ENCODE peak calls at places on chromosomes 16 and 17, in five cellular contexts. U, L, E, R and N are unnamed samples.

GRCh38 chr16:89315791-89316581 is 98.5 kb downstream of the ZNF778 start:
- DNase-seq in R (peak; percentile 73), L (peak; percentile 63), E (peak; percentile 74), U (peak; percentile 52), N (peak; percentile 83)

GRCh38 chr17:40218740-40219072 is 398 bp upstream of the WIPF2 start:
- DNase-seq in U (peak; percentile 76), R (peak; percentile 85), L (peak; percentile 62), E (peak; percentile 78), N (no peak)

GRCh38 chr17:68450801-68451200 is 6.5 kb downstream of the WIPI1 start:
- DNase-seq in L (no peak), E (no peak), R (no peak), U (no peak), N (no peak)

GRCh38 chr16:9260665-9261064 is 169.2 kb downstream of the HAPSTR1 start:
- DNase-seq in L (peak; percentile 21), U (no peak), E (no peak), R (no peak), N (no peak)

GRCh38 chr16:9102379-9102778 is 10.9 kb downstream of the HAPSTR1 start:
- DNase-seq in U (no peak), E (no peak), R (no peak), L (no peak), N (no peak)

GRCh38 chr16:4529085-4530060 is 9.2 kb downstream of the CDIP1 start:
- DNase-seq in R (no peak), U (no peak), E (no peak), L (no peak), N (no peak)

GRCh38 chr17:44202756-44203155 is 3.1 kb upstream of the ATXN7L3 start:
- DNase-seq in U (no peak), L (no peak), R (no peak), E (no peak), N (no peak)

GRCh38 chr16:89281829-89282228 is 64.3 kb downstream of the ZNF778 start:
- DNase-seq in R (no peak), U (no peak), L (no peak), E (no peak), N (no peak)

GRCh38 chr16:19716183-19716582 is 1.8 kb downstream of the KNOP1 start:
- DNase-seq in R (no peak), E (no peak), U (no peak), L (no peak), N (no peak)

GRCh38 chr17:64565563-64565962 is 58.8 kb downstream of the CEP95 start:
- DNase-seq in U (no peak), R (no peak), E (no peak), L (no peak), N (no peak)

GRCh38 chr16:63410594-63410993 is 1374.4 kb upstream of the CDH8 start:
- DNase-seq in U (no peak), R (no peak), E (no peak), L (no peak), N (no peak)

GRCh38 chr17:7703584-7704574 is 1.1 kb upstream of the EFNB3 start:
- DNase-seq in E (no peak), R (no peak), L (no peak), U (no peak), N (no peak)

GRCh38 chr17:18961634-18962493 is 9.9 kb downstream of the SLC5A10 start:
- DNase-seq in R (no peak), E (no peak), U (no peak), L (no peak), N (no peak)

GRCh38 chr17:50199651-50200446 is 1.6 kb downstream of the COL1A1 start:
- DNase-seq in E (peak; percentile 73), L (peak; percentile 93), U (peak; percentile 99), R (peak; percentile 60), N (no peak)

GRCh38 chr17:50198026-50198669 is 3.3 kb downstream of the COL1A1 start:
- DNase-seq in U (peak; percentile 57), R (no peak), E (no peak), L (peak; percentile 61), N (peak; percentile 24)

GRCh38 chr17:50200447-50201225 is 795 bp downstream of the COL1A1 start:
- DNase-seq in E (peak; percentile 72), U (peak; percentile 96), L (peak; percentile 88), R (peak; percentile 69), N (peak; percentile 55)

GRCh38 chr17:50201226-50201854 is at the start of gene COL1A1:
- DNase-seq in U (peak; percentile 96), E (no peak), R (no peak), L (peak; percentile 76), N (no peak)

GRCh38 chr17:50199211-50199633 is 2.2 kb downstream of the COL1A1 start:
- DNase-seq in R (no peak), E (no peak), U (no peak), L (no peak), N (no peak)
- H3K36me3 ChIP-seq in R (no peaks in the 10 kb centered on the region), E (no peaks in the 10 kb centered on the region), U (no peaks in the 10 kb centered on the region), L (no peaks in the 10 kb centered on the region), N (no peaks in the 10 kb centered on the region)

DNA sequence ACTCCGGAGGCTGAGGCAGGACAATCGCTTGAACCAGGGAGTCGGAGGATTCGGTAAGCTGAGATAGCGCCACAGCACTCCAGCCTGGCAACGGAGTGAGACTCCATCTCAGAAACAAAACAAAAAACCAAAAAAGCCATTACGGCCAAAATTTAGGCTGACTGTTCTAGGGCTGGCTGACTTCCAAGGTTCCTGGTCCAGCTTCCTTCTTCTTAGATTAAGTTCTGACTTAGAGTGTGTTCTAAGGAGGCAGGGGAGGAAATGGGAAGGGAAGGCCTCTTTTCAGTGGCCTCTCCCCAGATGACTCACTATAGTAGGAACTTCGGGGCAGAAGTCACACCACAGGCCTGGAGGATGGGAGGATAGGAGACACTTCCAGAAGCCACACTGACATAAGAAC is 27.7 kb upstream of the CLEC18B start:
- DNase-seq in U (peak; percentile 78), E (no peak), R (no peak), L (peak; percentile 89), N (peak; percentile 25)
- H3K27ac ChIP-seq in U (peak overlapping the region; percentile 81), E (no peak overlapping the region), R (no peak overlapping the region), L (peak overlapping the region; percentile 73), N (no peak overlapping the region)

DNA sequence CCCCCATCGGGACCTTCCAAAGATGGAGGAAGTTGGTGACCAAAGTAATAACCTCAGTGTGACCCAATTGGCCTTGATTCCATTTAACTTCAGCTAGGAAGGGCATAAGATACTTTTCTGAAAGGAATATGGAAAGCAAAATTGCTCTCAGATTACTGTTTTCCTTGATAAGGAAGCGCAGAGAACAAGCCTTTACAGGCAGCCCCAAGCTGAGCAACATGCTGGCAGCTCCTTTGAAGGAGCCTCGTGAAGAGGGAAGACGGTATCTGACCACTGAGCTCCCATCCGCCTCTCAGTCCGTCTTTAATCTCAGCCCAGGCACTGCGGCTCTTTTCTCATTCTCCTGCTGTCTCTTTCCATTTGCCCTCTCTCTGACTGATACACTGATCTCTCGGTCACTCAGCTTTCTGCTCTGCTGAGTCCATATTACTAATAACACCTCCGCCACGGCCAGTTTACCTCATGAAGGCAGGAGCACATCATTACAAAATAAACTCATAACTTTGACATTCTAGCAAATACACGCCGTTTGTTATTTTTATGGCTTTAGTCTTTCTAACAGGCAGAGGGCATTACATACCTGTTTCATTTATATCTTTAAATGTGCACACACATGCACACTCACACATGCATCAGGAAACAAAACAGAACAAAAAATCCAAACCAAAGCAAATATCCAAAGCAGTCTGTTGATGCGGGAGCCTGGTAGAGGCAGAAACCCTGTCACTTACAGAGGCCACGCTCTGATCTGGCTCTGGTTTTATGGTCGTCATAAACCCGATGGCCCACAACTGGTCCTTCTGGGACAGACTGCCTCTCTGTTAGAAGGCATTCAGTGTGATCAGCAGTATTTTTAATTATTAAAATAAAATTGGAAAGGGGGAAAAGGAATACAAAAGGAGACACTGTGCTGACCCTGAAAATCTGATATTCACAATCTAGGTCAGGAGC is 183.2 kb downstream of the AATF start:
- DNase-seq in L (no peak), R (no peak), E (no peak), U (no peak), N (no peak)
- H3K36me3 ChIP-seq in L (no peaks in the 10 kb centered on the region), R (peaks cover 8% of the 10 kb centered on the region), E (peaks cover 4% of the 10 kb centered on the region), U (no peaks in the 10 kb centered on the region), N (peaks cover 14% of the 10 kb centered on the region)

GRCh38 chr17:57096472-57097198 is 11.6 kb downstream of the AKAP1 start:
- DNase-seq in E (no peak), L (no peak), R (no peak), U (no peak), N (no peak)
- H3K27ac ChIP-seq in E (no peak overlapping the region), L (peak overlapping the region; percentile 83), R (no peak overlapping the region), U (peak overlapping the region; percentile 13), N (no peak overlapping the region)

DNA sequence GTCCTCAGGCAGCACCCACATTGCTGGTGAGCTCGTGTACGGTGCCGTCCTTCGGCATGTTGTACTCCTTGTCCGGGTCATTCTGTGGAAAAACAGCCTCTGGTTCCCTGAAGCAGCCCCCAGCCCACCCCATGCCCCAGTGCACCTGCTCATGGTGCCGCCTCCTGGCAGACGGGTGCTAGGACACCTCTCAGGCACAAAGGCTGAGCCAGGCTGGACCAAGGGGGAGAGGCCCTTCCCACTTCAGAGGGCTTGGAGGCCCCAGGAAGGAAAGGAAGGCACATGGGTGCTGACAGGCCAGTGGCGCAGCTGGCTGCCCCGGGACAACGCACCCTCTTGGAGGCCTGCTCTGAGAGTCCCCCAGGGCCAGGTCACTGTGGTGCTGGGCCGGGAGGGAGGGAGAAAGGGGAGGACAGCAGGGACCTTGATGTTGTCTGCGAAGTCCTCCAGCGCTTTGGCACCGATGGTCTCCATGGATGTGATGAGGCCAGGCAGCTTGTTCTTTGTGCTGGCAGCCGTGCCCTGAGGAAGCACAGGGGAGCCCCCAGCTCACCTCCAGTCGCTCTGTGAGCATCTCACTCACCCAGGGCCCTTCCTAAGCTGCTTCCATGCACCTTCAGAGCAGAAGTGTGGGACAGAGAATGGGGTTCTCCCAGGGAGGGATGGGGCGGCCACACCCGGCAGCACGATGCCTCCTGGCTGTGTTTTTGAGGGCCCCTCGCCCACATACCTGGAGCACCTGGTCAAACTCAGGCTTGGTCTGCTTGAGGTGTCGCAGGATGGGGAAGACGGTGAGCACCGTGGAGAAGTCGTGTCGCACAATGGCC is 9.3 kb downstream of the ZACN start:
- DNase-seq in L (no peak), U (no peak), E (no peak), R (no peak), N (no peak)
- H3K36me3 ChIP-seq in L (no peaks in the 10 kb centered on the region), U (no peaks in the 10 kb centered on the region), E (peaks cover 58% of the 10 kb centered on the region), R (peaks cover 95% of the 10 kb centered on the region), N (peaks cover 3% of the 10 kb centered on the region)

GRCh38 chr17:16462070-16462864 is 29.7 kb downstream of the LRRC75A start:
- DNase-seq in U (no peak), R (no peak), L (no peak), E (no peak), N (no peak)
- H3K27ac ChIP-seq in U (no peak overlapping the region), R (no peak overlapping the region), L (no peak overlapping the region), E (no peak overlapping the region), N (no peak overlapping the region)

GRCh38 chr16:21713549-21714368 is 50.0 kb downstream of the OTOA start:
- DNase-seq in L (no peak), R (no peak), U (no peak), E (no peak), N (no peak)
- H3K36me3 ChIP-seq in L (no peaks in the 10 kb centered on the region), R (no peaks in the 10 kb centered on the region), U (no peaks in the 10 kb centered on the region), E (no peaks in the 10 kb centered on the region), N (no peaks in the 10 kb centered on the region)

GRCh38 chr17:81221842-81222619 is 734 bp downstream of the CEP131 start:
- DNase-seq in E (no peak), L (no peak), R (no peak), U (no peak), N (no peak)
- H3K27ac ChIP-seq in E (peak overlapping the region; percentile 38), L (no peak overlapping the region), R (no peak overlapping the region), U (peak overlapping the region; percentile 39), N (peak overlapping the region; percentile 65)

GRCh38 chr16:56758432-56758831 is 28.5 kb downstream of the NUP93 start:
- DNase-seq in E (no peak), U (no peak), R (no peak), L (no peak), N (no peak)
- H3K36me3 ChIP-seq in E (no peaks in the 10 kb centered on the region), U (no peaks in the 10 kb centered on the region), R (peaks cover 22% of the 10 kb centered on the region), L (no peaks in the 10 kb centered on the region), N (no peaks in the 10 kb centered on the region)

GRCh38 chr17:58875261-58875660 is 119.6 kb downstream of the PPM1E start:
- DNase-seq in E (no peak), U (no peak), L (no peak), R (no peak), N (no peak)
- H3K27ac ChIP-seq in E (no peak overlapping the region), U (no peak overlapping the region), L (no peak overlapping the region), R (no peak overlapping the region), N (no peak overlapping the region)